ENCODE peak calls at places on chromosomes 4 and X, in nine cellular contexts. O, I, D, N, Y, B, P, E and A are unnamed samples.

GRCh38 chrX:18210470-18210869 is 10.2 kb downstream of the BEND2 start:
- DNase-seq in I (no peak), D (no peak), Y (no peak), P (no peak), B (no peak), E (no peak), N (no peak), O (no peak), A (no peak)

GRCh38 chr4:66575024-66575696 is 904.9 kb upstream of the EPHA5 start:
- DNase-seq in B (no peak), I (no peak), O (peak), E (no peak), P (no peak), D (no peak), Y (no peak), N (no peak), A (no peak)

GRCh38 chr4:122838034-122838433 is 11.4 kb downstream of the FGF2 start:
- DNase-seq in Y (no peak), O (no peak), B (no peak), N (no peak), I (no peak), P (no peak), E (no peak), D (no peak), A (no peak)

GRCh38 chr4:20735931-20736330 is 35.7 kb downstream of the PACRGL start:
- DNase-seq in Y (no peak), B (no peak), O (no peak), I (no peak), E (no peak), P (no peak), D (no peak), N (no peak), A (no peak)

GRCh38 chr4:153655928-153656327 is 28.2 kb upstream of the TLR2 start:
- DNase-seq in I (no peak), B (no peak), O (no peak), P (no peak), E (peak), N (peak), D (peak), Y (no peak), A (peak)

GRCh38 chrX:22037225-22037624 is 5.1 kb downstream of the PHEX start:
- DNase-seq in N (no peak), E (no peak), P (no peak), O (no peak), B (no peak), I (no peak), Y (no peak), D (no peak), A (no peak)

GRCh38 chr4:153067376-153067775 is 131.3 kb downstream of the FHDC1 start:
- DNase-seq in Y (no peak), D (no peak), N (no peak), I (no peak), E (peak), O (no peak), B (peak), P (no peak), A (no peak)

GRCh38 chr4:181650033-181650825 is 593.0 kb upstream of the TENM3 start:
- DNase-seq in B (no peak), I (no peak), O (no peak), Y (no peak), E (no peak), N (no peak), D (no peak), P (no peak), A (no peak)

GRCh38 chr4:52103314-52103713 is 52.2 kb downstream of the SPATA18 start:
- DNase-seq in Y (no peak), E (no peak), O (no peak), D (no peak), N (no peak), I (no peak), B (no peak), P (no peak), A (no peak)

GRCh38 chr4:88690355-88690754 is 7.3 kb downstream of the NAP1L5 start:
- DNase-seq in O (no peak), P (no peak), D (no peak), E (no peak), I (no peak), N (no peak), B (no peak), Y (no peak), A (no peak)

GRCh38 chr4:116478343-116478742 is 607.0 kb downstream of the TRAM1L1 start:
- DNase-seq in B (no peak), I (no peak), O (no peak), N (no peak), Y (no peak), E (no peak), D (no peak), P (no peak), A (no peak)

GRCh38 chr4:107755841-107756356 is 35.9 kb upstream of the PAPSS1 start:
- DNase-seq in Y (no peak), E (no peak), I (no peak), N (no peak), P (no peak), D (no peak), B (no peak), O (no peak), A (no peak)

GRCh38 chr4:38128478-38129451 is 168.6 kb downstream of the PTTG2 start:
- DNase-seq in P (peak), B (peak), E (no peak), D (no peak), Y (no peak), I (peak), O (no peak), N (no peak), A (no peak)

GRCh38 chrX:72348247-72348979 is 42.7 kb upstream of the CITED1 start:
- DNase-seq in E (no peak), O (no peak), N (no peak), B (no peak), I (no peak), P (no peak), D (no peak), Y (no peak), A (no peak)

GRCh38 chr4:7420661-7421040 is 14.1 kb downstream of the PSAPL1 start:
- DNase-seq in O (no peak), D (no peak), E (peak), B (no peak), Y (no peak), P (peak), I (no peak), N (peak), A (peak)

GRCh38 chr4:1250921-1251772 is 2.2 kb upstream of the CTBP1 start:
- DNase-seq in I (no peak), E (peak), Y (peak), N (no peak), D (no peak), B (no peak), P (no peak), O (no peak), A (no peak)

GRCh38 chr4:89411539-89411938 is 103.9 kb upstream of the GPRIN3 start:
- DNase-seq in N (no peak), B (no peak), D (no peak), O (no peak), Y (no peak), P (no peak), E (no peak), I (no peak), A (no peak)

GRCh38 chr4:74284074-74284473 is 24.2 kb upstream of the EPGN start:
- DNase-seq in Y (no peak), I (no peak), N (no peak), E (no peak), B (no peak), P (no peak), D (no peak), O (no peak), A (no peak)

GRCh38 chrX:25022499-25023325 is 6.9 kb upstream of the ARX start:
- DNase-seq in E (no peak), I (no peak), P (peak), O (no peak), N (no peak), Y (no peak), B (no peak), D (no peak), A (no peak)

GRCh38 chr4:89492476-89493110 is 185.0 kb upstream of the GPRIN3 start:
- DNase-seq in Y (no peak), I (no peak), O (no peak), E (no peak), D (no peak), N (no peak), B (no peak), P (no peak), A (no peak)

GRCh38 chr4:5165419-5166369 is 114.4 kb downstream of the STK32B start:
- DNase-seq in Y (no peak), I (no peak), P (peak), O (no peak), N (no peak), B (no peak), D (no peak), E (no peak), A (no peak)

GRCh38 chr4:143344011-143344410 is 7.3 kb downstream of the GAB1 start:
- DNase-seq in I (no peak), P (no peak), N (no peak), B (no peak), E (no peak), D (no peak), Y (no peak), O (no peak), A (no peak)

GRCh38 chr4:184815046-184815877 is 10.5 kb downstream of the ACSL1 start:
- DNase-seq in N (peak), B (peak), Y (peak), D (peak), P (no peak), I (peak), E (peak), O (peak), A (peak)

GRCh38 chr4:184819786-184820185 is 6.0 kb downstream of the ACSL1 start:
- DNase-seq in O (no peak), I (no peak), D (no peak), N (no peak), P (no peak), Y (no peak), E (no peak), B (no peak), A (no peak)

GRCh38 chr4:184816962-184817361 is 8.8 kb downstream of the ACSL1 start:
- DNase-seq in B (no peak), I (no peak), P (no peak), D (no peak), Y (no peak), O (no peak), E (no peak), N (no peak), A (no peak)

GRCh38 chr4:184817494-184818215 is 8.1 kb downstream of the ACSL1 start:
- DNase-seq in B (no peak), N (no peak), D (no peak), E (no peak), I (no peak), O (no peak), Y (no peak), P (no peak), A (no peak)

DNA sequence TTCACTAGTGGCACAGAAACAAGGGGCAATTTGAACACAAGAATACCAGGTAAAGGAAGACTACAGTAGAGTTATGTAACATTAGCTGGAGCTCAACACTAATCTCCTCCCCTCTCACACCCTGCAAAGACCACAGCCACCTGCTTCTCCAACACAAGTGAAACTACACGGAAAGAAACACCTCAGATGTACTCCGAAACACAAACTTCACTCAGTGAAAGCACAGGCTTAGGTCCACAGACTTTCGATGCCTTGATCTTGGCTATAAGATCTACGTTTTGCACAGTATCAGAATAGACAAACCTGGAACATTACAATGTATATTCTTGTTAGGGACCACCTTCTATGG is 7.6 kb downstream of the ACSL1 start:
- DNase-seq in I (peak), N (no peak), P (no peak), D (no peak), B (no peak), E (no peak), Y (no peak), O (no peak), A (no peak)
- H3K4me3 ChIP-seq in I (peak), N (no peak), P (no peak), D (no peak), B (no peak), E (no peak), Y (no peak), O (no peak), A (no peak)

DNA sequence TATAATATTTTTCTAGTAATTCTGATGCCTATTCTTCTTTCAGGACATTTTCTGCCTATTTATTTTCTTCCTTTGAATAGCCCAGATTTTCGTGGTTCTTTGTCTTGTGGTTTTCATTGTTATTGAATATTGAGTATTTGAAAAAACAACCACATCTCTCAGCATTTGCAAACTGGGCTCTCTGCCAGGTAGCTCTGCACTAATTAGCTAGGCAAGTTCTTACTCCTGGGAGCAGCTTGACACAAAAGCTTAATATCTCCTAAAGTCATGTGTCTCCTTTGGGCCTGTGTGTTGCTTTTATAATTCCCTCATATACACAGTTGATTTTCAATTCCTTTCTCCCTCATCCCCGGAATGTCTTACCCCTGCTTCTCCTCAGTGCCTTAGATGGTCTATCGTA is 413.5 kb upstream of the GRIA3 start:
- DNase-seq in P (no peak), N (no peak), E (no peak), D (no peak), O (no peak), B (no peak), I (no peak), Y (no peak), A (no peak)
- TF ChIP-seq EP300 in P (no peak), N (no peak), E (no peak), D (no peak), O (no peak), B (no peak), I (no peak), Y (no peak), A (no peak)

DNA sequence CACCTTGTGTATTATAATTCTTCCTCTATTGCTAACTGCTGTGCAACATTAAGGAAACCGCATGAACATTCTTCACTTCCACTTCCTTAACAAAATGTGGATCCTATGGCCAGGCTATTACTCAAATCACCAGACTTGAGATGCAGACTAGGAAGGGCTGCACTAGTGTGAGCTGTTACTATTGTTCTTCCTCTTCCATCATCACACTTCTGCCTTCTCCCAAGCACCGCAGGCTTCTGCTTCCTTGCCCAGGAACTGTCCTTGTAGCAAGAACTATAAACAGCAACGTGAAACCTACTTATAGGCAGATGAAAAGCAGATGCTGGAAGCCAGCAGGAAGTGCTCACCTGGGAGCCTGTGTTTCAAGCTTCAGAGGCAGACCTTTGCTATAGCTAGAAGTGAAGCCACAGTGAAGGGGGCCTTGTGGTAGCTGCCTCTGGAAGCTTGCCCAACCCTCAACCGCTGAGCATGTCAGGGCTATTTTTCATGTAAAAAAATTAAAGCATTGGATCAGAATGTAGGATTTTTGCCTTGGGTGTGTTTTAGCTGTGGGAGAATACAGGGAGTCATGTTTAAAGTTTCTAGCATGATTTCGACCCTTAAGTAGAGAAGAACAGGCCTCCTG is 43.9 kb downstream of the CLNK start:
- DNase-seq in B (no peak), E (peak), O (no peak), I (no peak), D (peak), N (no peak), P (no peak), Y (no peak), A (no peak)
- H3K4me3 ChIP-seq in B (no peak), E (no peak), O (no peak), I (no peak), D (no peak), N (no peak), P (no peak), Y (no peak), A (no peak)

DNA sequence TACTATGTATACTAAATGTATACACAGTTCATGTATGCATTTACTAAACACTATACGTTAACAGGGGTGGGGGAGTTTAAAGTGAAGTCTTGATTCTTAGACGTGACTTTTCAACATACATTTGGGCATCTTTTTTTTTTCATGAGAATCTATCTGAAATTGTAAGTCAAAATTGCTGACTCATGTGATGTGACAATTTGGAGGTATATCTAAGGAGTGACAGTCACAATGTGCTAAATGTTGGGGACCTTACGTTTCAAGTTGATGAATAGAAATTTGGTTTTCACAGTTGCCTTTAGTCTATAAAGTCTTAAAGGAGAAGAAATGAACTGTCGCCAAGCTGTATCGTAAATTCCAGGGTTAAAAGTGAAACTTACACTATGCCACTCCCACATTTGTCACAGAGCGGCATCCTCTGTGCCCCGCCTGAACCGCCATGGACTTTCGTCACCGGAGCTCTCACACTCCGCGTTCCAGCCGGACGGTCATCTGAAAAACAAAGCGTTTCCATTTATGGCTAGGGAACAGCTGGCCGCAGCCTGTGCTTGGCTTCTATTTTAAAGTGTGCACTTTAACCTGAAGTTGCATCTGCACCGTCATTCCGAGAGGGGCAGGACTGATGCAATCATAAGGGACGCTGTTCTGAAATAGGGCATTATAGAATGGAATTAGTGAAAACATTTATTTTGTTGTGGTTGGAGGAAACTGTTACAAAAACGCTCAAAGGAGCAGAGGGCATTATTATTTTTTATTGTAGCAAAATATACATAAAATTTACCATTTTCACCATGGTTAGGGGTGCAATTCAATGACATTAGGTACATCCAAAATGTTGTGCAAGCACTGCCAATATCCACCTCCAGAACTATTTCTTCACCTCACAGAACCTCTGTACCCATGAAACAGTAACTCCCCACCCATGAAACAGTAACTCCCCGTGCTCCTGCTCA is 30.9 kb downstream of the PDLIM3 start:
- DNase-seq in B (peak), E (peak), D (peak), I (no peak), Y (peak), P (no peak), O (no peak), N (peak), A (peak)
- TF ChIP-seq EP300 in B (peak), E (no peak), D (peak), I (no peak), Y (peak), P (no peak), O (no peak), N (peak), A (peak)